ENCODE peak calls at places on chromosomes 4 and X, in seven cellular contexts. W is NT2/D1; J is fibroblast of mammary gland; K is breast epithelium; O is effector memory CD4-positive, alpha-beta T cell; G is AG10803; Z is H7. R is an unnamed sample.

GRCh38 chrX:71989768-71990167 is 79.1 kb downstream of the NHSL2 start:
- DNase-seq in W (no peak), J (peak), K (no peak), O (no peak), G (peak), Z (no peak), R (no peak)

GRCh38 chrX:131279617-131280016 is 9.5 kb downstream of the IGSF1 start:
- DNase-seq in W (no peak), J (no peak), K (no peak), O (no peak), G (no peak), Z (peak), R (no peak)

GRCh38 chr4:48575964-48576363 is 85.9 kb downstream of the ZAR1 start:
- DNase-seq in W (no peak), J (peak), K (no peak), O (no peak), G (peak), Z (no peak), R (no peak)

GRCh38 chrX:56764975-56765791 is 36.1 kb downstream of the NBDY start:
- DNase-seq in W (no peak), J (no peak), K (peak), O (no peak), G (no peak), Z (peak), R (no peak)

GRCh38 chrX:21912989-21913388 is 27.5 kb upstream of the SMS start:
- DNase-seq in W (no peak), J (no peak), K (no peak), O (no peak), G (no peak), Z (no peak), R (no peak)

GRCh38 chr4:175290401-175290800 is 372.2 kb downstream of the ADAM29 start:
- DNase-seq in W (no peak), J (peak), K (no peak), O (no peak), G (peak), Z (no peak), R (no peak)

GRCh38 chr4:42656736-42656985 is 244 bp downstream of the ATP8A1 start:
- DNase-seq in W (no peak), J (no peak), K (no peak), O (no peak), G (no peak), Z (no peak), R (no peak)

GRCh38 chrX:12080265-12080664 is 58.0 kb upstream of the FRMPD4 start:
- DNase-seq in W (peak), J (peak), K (no peak), O (no peak), G (peak), Z (peak), R (no peak)

GRCh38 chr4:131304686-131305085 is 1844.4 kb upstream of the PCDH10 start:
- DNase-seq in W (no peak), J (no peak), K (no peak), O (no peak), G (no peak), Z (no peak), R (no peak)

GRCh38 chrX:39848900-39849299 is 248.9 kb downstream of the BCOR start:
- DNase-seq in W (no peak), J (peak), K (no peak), O (no peak), G (peak), Z (no peak), R (no peak)

GRCh38 chr4:81049861-81050423 is 19.4 kb downstream of the BMP3 start:
- DNase-seq in W (no peak), J (no peak), K (no peak), O (no peak), G (peak), Z (no peak), R (no peak)

GRCh38 chr4:81049310-81049709 is 18.8 kb downstream of the BMP3 start:
- DNase-seq in W (no peak), J (no peak), K (no peak), O (no peak), G (no peak), Z (no peak), R (no peak)

DNA sequence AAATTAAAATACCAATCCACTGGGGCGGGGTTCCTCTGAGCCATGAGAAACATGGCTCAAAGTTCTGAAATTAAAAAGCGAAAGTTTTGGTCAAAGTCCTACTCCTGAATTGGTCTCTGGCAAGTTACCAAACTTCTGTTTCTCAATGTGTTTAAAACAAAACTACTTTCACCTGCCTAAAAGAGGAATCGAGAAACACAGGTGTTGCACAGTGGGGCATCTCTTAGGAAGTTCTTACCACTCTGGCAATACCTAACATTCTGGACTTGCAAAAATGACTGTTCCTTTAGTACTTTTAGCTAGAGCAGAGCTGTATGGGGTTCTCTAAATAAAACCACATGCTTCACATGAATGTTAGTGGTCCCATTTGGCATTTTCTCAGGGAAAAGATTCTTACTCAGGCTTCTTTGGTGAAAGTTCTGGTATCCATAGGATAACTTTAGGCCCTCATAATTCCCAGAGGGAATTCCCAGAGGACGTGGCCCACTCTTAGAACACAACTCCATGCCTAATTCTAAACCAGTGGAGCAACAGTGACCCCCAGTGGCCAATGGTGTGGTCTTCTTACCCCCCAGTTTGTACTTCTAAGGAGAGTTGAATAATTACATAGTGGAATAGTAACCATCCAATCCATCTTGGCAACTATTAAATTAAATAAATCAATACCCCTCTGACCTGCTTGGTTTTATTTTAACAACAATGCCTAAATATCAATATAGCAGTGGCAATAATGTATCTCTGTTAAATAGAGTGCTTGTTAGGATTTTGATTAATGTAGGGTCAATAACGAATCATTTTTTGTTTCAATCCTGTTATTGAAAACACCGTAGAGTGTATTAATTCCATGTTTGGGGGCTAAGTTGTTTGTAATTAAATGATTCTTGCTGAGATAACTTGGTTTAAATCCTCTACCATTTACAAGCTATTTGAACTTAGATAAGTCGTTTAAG is 21.9 kb downstream of the BMP3 start:
- DNase-seq in W (peak), J (peak), K (no peak), O (no peak), G (peak), Z (peak), R (peak)
- H3K4me3 ChIP-seq in W (no peak), J (no peak), K (no peak), O (no peak), G (no peak), Z (no peak), R (no peak)

GRCh38 chr4:2263701-2264321 is 1.9 kb upstream of the MXD4 start:
- DNase-seq in W (no peak), J (no peak), K (no peak), O (no peak), G (no peak), Z (no peak), R (no peak)

GRCh38 chr4:2262145-2262943 is 435 bp upstream of the MXD4 start:
- DNase-seq in W (peak), J (peak), K (peak), O (peak), G (peak), Z (peak), R (peak)

GRCh38 chr4:2261853-2262144 is at the start of gene MXD4:
- DNase-seq in W (no peak), J (no peak), K (no peak), O (no peak), G (no peak), Z (no peak), R (no peak)

GRCh38 chr4:2261110-2261852 is 628 bp downstream of the MXD4 start:
- DNase-seq in W (no peak), J (peak), K (no peak), O (peak), G (peak), Z (peak), R (peak)

GRCh38 chr4:2262944-2263250 is 988 bp upstream of the MXD4 start:
- DNase-seq in W (no peak), J (no peak), K (no peak), O (no peak), G (no peak), Z (no peak), R (no peak)
- H3K4me3 ChIP-seq in W (peak), J (peak), K (peak), O (peak), G (peak), Z (peak), R (peak)

GRCh38 chr4:138562544-138562961 is 320.4 kb upstream of the SLC7A11 start:
- DNase-seq in W (no peak), J (peak), K (no peak), O (no peak), G (peak), Z (no peak), R (no peak)

GRCh38 chr4:138560448-138560847 is 318.3 kb upstream of the SLC7A11 start:
- DNase-seq in W (no peak), J (no peak), K (no peak), O (no peak), G (no peak), Z (peak), R (peak)

GRCh38 chr4:138561276-138561880 is 319.2 kb upstream of the SLC7A11 start:
- DNase-seq in W (no peak), J (no peak), K (no peak), O (no peak), G (no peak), Z (no peak), R (no peak)

GRCh38 chr4:138558886-138559285 is 316.7 kb upstream of the SLC7A11 start:
- DNase-seq in W (no peak), J (no peak), K (no peak), O (no peak), G (no peak), Z (no peak), R (no peak)

GRCh38 chr4:138561906-138562305 is 319.8 kb upstream of the SLC7A11 start:
- DNase-seq in W (no peak), J (no peak), K (no peak), O (no peak), G (no peak), Z (no peak), R (no peak)
- H3K4me3 ChIP-seq in W (no peak), J (no peak), K (no peak), O (no peak), G (no peak), Z (no peak), R (no peak)

GRCh38 chr4:3292571-3293409 is at the start of gene RGS12:
- DNase-seq in W (peak), J (peak), K (peak), O (peak), G (peak), Z (peak), R (peak)

GRCh38 chr4:3293410-3294391 is 880 bp downstream of the RGS12 start:
- DNase-seq in W (no peak), J (no peak), K (peak), O (no peak), G (no peak), Z (peak), R (peak)

GRCh38 chr4:3296651-3297050 is 3.8 kb downstream of the RGS12 start:
- DNase-seq in W (no peak), J (no peak), K (no peak), O (no peak), G (no peak), Z (peak), R (peak)

GRCh38 chr4:3295837-3296624 is 3.2 kb downstream of the RGS12 start:
- DNase-seq in W (no peak), J (no peak), K (no peak), O (no peak), G (no peak), Z (no peak), R (peak)

GRCh38 chr4:3294401-3295241 is 1.8 kb downstream of the RGS12 start:
- DNase-seq in W (no peak), J (no peak), K (peak), O (no peak), G (no peak), Z (no peak), R (no peak)
- H3K4me3 ChIP-seq in W (peak), J (no peak), K (no peak), O (no peak), G (peak), Z (no peak), R (peak)

GRCh38 chrX:2689773-2690666 is 1.1 kb upstream of the CD99 start:
- DNase-seq in W (no peak), J (no peak), K (no peak), O (no peak), G (no peak), Z (peak), R (peak)
- H3K4me3 ChIP-seq in W (no peak), J (peak), K (peak), O (peak), G (no peak), Z (peak), R (no peak)

R was measured in endodermal cell.